ENCODE peak calls at places on chromosomes 3 and 15, in ten cellular contexts. F, M, N, R, A, V, S, D, T and H are unnamed samples.

GRCh38 chr3:186734095-186734494 is 16.9 kb downstream of the KNG1 start:
- DNase-seq in A (no peak), V (no peak), M (no peak), R (no peak), D (no peak), S (no peak), F (no peak), N (no peak), T (no peak), H (no peak)

GRCh38 chr3:157530637-157531300 is 27.6 kb upstream of the VEPH1 start:
- DNase-seq in V (no peak), S (no peak), M (no peak), R (no peak), F (peak; percentile 53), A (no peak), T (no peak), D (no peak), N (no peak), H (no peak)

GRCh38 chr3:87287025-87287424 is 10.6 kb upstream of the POU1F1 start:
- DNase-seq in F (peak; percentile 53), S (no peak), A (peak; percentile 4), D (peak; percentile 6), M (no peak), T (no peak), N (no peak), V (no peak), R (no peak), H (no peak)

GRCh38 chr3:106049876-106050275 is 181.1 kb upstream of the CBLB start:
- DNase-seq in T (no peak), N (no peak), D (no peak), S (no peak), A (no peak), M (no peak), F (peak; percentile 45), V (no peak), R (no peak), H (no peak)

GRCh38 chr3:15023719-15024118 is 41.4 kb downstream of the MRPS25 start:
- DNase-seq in V (no peak), F (no peak), N (no peak), S (no peak), A (no peak), R (no peak), T (no peak), D (no peak), M (no peak), H (no peak)

GRCh38 chr15:97817266-97817890 is 143.1 kb upstream of the ARRDC4 start:
- DNase-seq in S (no peak), D (no peak), A (no peak), V (no peak), R (no peak), N (no peak), F (no peak), T (no peak), M (no peak), H (no peak)

GRCh38 chr3:131349946-131350347 is 31.6 kb upstream of the NUDT16 start:
- DNase-seq in N (peak; percentile 41), D (peak; percentile 14), R (peak; percentile 57), S (peak; percentile 47), T (no peak), F (peak; percentile 70), V (no peak), M (peak; percentile 20), A (no peak), H (no peak)

GRCh38 chr15:96274087-96274440 is 56.4 kb upstream of the NR2F2 start:
- DNase-seq in T (no peak), R (no peak), N (no peak), S (no peak), D (no peak), V (no peak), A (no peak), M (no peak), F (no peak), H (no peak)

GRCh38 chr15:27358751-27359434 is 387.9 kb downstream of the GABRG3 start:
- DNase-seq in V (peak; percentile 8), F (no peak), D (no peak), S (no peak), R (no peak), N (no peak), M (peak; percentile 18), T (peak; percentile 46), A (no peak), H (peak; percentile 36)

GRCh38 chr3:38843898-38844297 is 27.9 kb upstream of the SCN10A start:
- DNase-seq in N (peak; percentile 37), M (no peak), T (no peak), S (no peak), R (peak; percentile 25), A (no peak), V (no peak), D (peak; percentile 43), F (peak; percentile 70), H (peak; percentile 66)

GRCh38 chr3:46733026-46733800 is 15.5 kb upstream of the PRSS50 start:
- DNase-seq in A (no peak), D (no peak), R (peak; percentile 1), N (no peak), V (no peak), M (no peak), T (no peak), S (no peak), F (no peak), H (no peak)

GRCh38 chr3:16813336-16813735 is 71.4 kb upstream of the PLCL2 start:
- DNase-seq in D (no peak), T (no peak), V (no peak), N (no peak), S (no peak), F (no peak), A (no peak), R (no peak), M (no peak), H (no peak)

GRCh38 chr3:104180906-104181305 is 1185.8 kb upstream of the ALCAM start:
- DNase-seq in R (no peak), A (no peak), D (no peak), T (no peak), F (no peak), M (no peak), N (no peak), V (no peak), S (no peak), H (no peak)

GRCh38 chr3:41304603-41305002 is 105.3 kb downstream of the CTNNB1 start:
- DNase-seq in D (peak; percentile 20), M (no peak), S (no peak), T (no peak), R (peak; percentile 55), V (no peak), A (no peak), N (no peak), F (peak; percentile 15), H (peak; percentile 68)

GRCh38 chr3:31613131-31613626 is 80.5 kb downstream of the STT3B start:
- DNase-seq in A (no peak), S (no peak), V (no peak), T (no peak), N (no peak), F (peak; percentile 42), D (no peak), M (no peak), R (no peak), H (no peak)

GRCh38 chr15:39621210-39621609 is 40.3 kb downstream of the THBS1 start:
- DNase-seq in N (no peak), T (no peak), S (no peak), F (no peak), M (no peak), D (no peak), A (no peak), R (no peak), V (no peak), H (no peak)

GRCh38 chr15:53840681-53841080 is 81.2 kb upstream of the WDR72 start:
- DNase-seq in R (no peak), M (no peak), S (no peak), A (no peak), N (no peak), T (no peak), V (no peak), F (no peak), D (no peak), H (no peak)

GRCh38 chr3:36792342-36792741 is 28.0 kb upstream of the DCLK3 start:
- DNase-seq in R (no peak), N (peak; percentile 48), V (no peak), S (no peak), D (peak; percentile 32), A (peak; percentile 31), M (no peak), T (peak; percentile 14), F (peak; percentile 24), H (no peak)

GRCh38 chr3:12307136-12307535 is 18.3 kb downstream of the PPARG start:
- DNase-seq in F (peak; percentile 24), A (no peak), N (no peak), T (no peak), M (no peak), D (no peak), R (no peak), V (no peak), S (no peak), H (no peak)

GRCh38 chr3:183698318-183698731 is 728 bp downstream of the YEATS2 start:
- DNase-seq in T (peak; percentile 21), A (peak; percentile 38), V (no peak), R (peak; percentile 11), S (peak; percentile 39), M (peak; percentile 22), D (peak; percentile 66), N (peak; percentile 45), F (peak; percentile 35), H (peak; percentile 35)

GRCh38 chr15:26866298-26867198 is at the start of gene GABRA5:
- DNase-seq in S (peak; percentile 63), N (no peak), A (no peak), R (no peak), T (peak; percentile 49), F (peak; percentile 20), V (no peak), D (peak; percentile 55), M (no peak), H (peak; percentile 43)

GRCh38 chr3:132256984-132257383 is 60.2 kb upstream of the ACP3 start:
- DNase-seq in A (no peak), D (no peak), R (peak; percentile 18), S (no peak), V (no peak), N (peak; percentile 77), T (peak; percentile 12), F (peak; percentile 56), M (no peak), H (peak; percentile 71)

GRCh38 chr3:87359807-87360206 is 83.4 kb upstream of the POU1F1 start:
- DNase-seq in R (no peak), D (no peak), A (no peak), S (no peak), N (peak; percentile 45), T (no peak), V (no peak), F (no peak), M (no peak), H (no peak)

GRCh38 chr15:41276821-41277220 is 45.8 kb downstream of the CHP1 start:
- DNase-seq in R (no peak), V (no peak), M (no peak), D (no peak), N (peak; percentile 24), F (no peak), A (no peak), T (no peak), S (no peak), H (no peak)

GRCh38 chr15:56736308-56736707 is 3.0 kb upstream of the ZNF280D start:
- DNase-seq in V (no peak), M (no peak), N (no peak), D (no peak), F (peak; percentile 61), R (no peak), A (no peak), S (no peak), T (no peak), H (no peak)

GRCh38 chr15:94670436-94671034 is 439.2 kb downstream of the MCTP2 start:
- DNase-seq in V (peak; percentile 25), A (peak; percentile 33), N (no peak), R (peak; percentile 13), S (no peak), D (peak; percentile 48), T (no peak), M (no peak), F (peak; percentile 35), H (peak; percentile 65)

GRCh38 chr3:61299343-61299742 is 48.1 kb upstream of the FHIT start:
- DNase-seq in F (no peak), A (no peak), N (no peak), R (no peak), M (no peak), D (no peak), V (no peak), T (no peak), S (no peak), H (no peak)

GRCh38 chr3:148641712-148642111 is 56.0 kb upstream of the AGTR1 start:
- DNase-seq in D (no peak), A (no peak), N (no peak), V (no peak), R (no peak), T (no peak), M (no peak), S (no peak), F (no peak), H (no peak)